ENCODE peak calls at places on chromosomes 11 and 22, in seven cellular contexts. L, Z, W, K, M, C and V are unnamed samples. For H3K36me3, the result is how much of the 10 kb centered on the place peaks cover.

GRCh38 chr11:115194798-115195101 is 309.5 kb downstream of the CADM1 start:
- DNase-seq in L (no peak), Z (no peak), W (no peak), K (no peak), M (no peak), C (no peak), V (no peak)

GRCh38 chr11:69014084-69014935 is 1.3 kb upstream of the MRGPRF start:
- DNase-seq in L (peak), Z (peak), W (peak), K (no peak), M (no peak), C (peak), V (peak)

GRCh38 chr11:134037093-134037908 is 31.6 kb upstream of the JAM3 start:
- DNase-seq in L (peak), Z (peak), W (peak), K (peak), M (peak), C (peak), V (peak)

GRCh38 chr22:46070722-46071450 is 79.4 kb upstream of the PPARA start:
- DNase-seq in L (peak), Z (peak), W (peak), K (no peak), M (peak), C (peak), V (peak)

GRCh38 chr11:13384837-13385417 is 78.1 kb downstream of the BTBD10 start:
- DNase-seq in L (peak), Z (no peak), W (no peak), K (peak), M (peak), C (no peak), V (peak)

GRCh38 chr22:37930270-37930951 is 23.0 kb downstream of the C22orf23 start:
- DNase-seq in L (no peak), Z (no peak), W (no peak), K (no peak), M (no peak), C (peak), V (peak)

GRCh38 chr11:34030386-34030785 is 21.1 kb upstream of the CAPRIN1 start:
- DNase-seq in L (no peak), Z (no peak), W (no peak), K (no peak), M (peak), C (no peak), V (no peak)

GRCh38 chr11:120519474-120519873 is 7.9 kb downstream of the GRIK4 start:
- DNase-seq in L (no peak), Z (no peak), W (no peak), K (no peak), M (no peak), C (no peak), V (no peak)

GRCh38 chr11:118033443-118033842 is 43.4 kb upstream of the TMPRSS4 start:
- DNase-seq in L (no peak), Z (no peak), W (no peak), K (no peak), M (no peak), C (no peak), V (no peak)

GRCh38 chr11:46404476-46405017 is 13.0 kb upstream of the CHRM4 start:
- DNase-seq in L (no peak), Z (no peak), W (no peak), K (no peak), M (no peak), C (peak), V (no peak)

GRCh38 chr22:24437820-24438328 is 10.5 kb downstream of the ADORA2A start:
- DNase-seq in L (no peak), Z (no peak), W (no peak), K (no peak), M (peak), C (peak), V (no peak)

GRCh38 chr11:15370774-15371173 is 256.1 kb downstream of the INSC start:
- DNase-seq in L (no peak), Z (no peak), W (no peak), K (no peak), M (no peak), C (no peak), V (no peak)

GRCh38 chr11:110148775-110149744 is 55.9 kb downstream of the ZC3H12C start:
- DNase-seq in L (no peak), Z (no peak), W (no peak), K (peak), M (peak), C (no peak), V (no peak)

GRCh38 chr11:9405721-9406120 is 21.3 kb downstream of the IPO7 start:
- DNase-seq in L (no peak), Z (no peak), W (no peak), K (no peak), M (no peak), C (no peak), V (no peak)

GRCh38 chr22:44889233-44889878 is 120.4 kb downstream of the PHF21B start:
- DNase-seq in L (no peak), Z (peak), W (no peak), K (no peak), M (no peak), C (peak), V (peak)

GRCh38 chr11:62108017-62108750 is 15.6 kb upstream of the INCENP start:
- DNase-seq in L (peak), Z (no peak), W (no peak), K (peak), M (peak), C (no peak), V (peak)
- H3K36me3 ChIP-seq in L (under half), Z (under half), W (under half), K (under half), M (under half), C (under half), V (under half)

DNA sequence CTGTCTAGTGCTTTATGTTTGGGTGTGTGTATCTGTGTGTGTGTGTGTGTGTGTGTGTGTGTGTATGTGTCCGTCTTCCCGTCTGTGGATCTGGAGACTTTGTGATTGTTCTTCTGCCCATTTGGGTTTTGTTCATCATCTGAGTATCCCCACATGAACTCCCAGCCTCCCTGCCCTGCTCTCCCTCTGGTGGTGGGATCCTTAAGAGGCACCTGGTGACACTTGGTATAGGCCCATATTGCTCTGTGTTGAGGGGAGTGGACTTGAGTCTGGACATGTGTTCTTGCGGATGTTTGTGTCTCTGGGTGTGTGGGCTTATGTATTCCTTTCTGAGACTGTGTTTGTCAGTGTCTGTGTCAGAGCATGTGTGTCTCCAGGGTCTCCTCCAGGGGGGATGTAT is 15.3 kb downstream of the RCOR2 start:
- DNase-seq in L (no peak), Z (no peak), W (no peak), K (no peak), M (no peak), C (no peak), V (no peak)
- H3K36me3 ChIP-seq in L (half or more), Z (under half), W (half or more), K (under half), M (under half), C (half or more), V (under half)

GRCh38 chr11:71446150-71446549 is 2.0 kb downstream of the DHCR7 start:
- DNase-seq in L (no peak), Z (no peak), W (no peak), K (no peak), M (no peak), C (no peak), V (no peak)
- H3K36me3 ChIP-seq in L (under half), Z (under half), W (under half), K (under half), M (under half), C (under half), V (under half)

DNA sequence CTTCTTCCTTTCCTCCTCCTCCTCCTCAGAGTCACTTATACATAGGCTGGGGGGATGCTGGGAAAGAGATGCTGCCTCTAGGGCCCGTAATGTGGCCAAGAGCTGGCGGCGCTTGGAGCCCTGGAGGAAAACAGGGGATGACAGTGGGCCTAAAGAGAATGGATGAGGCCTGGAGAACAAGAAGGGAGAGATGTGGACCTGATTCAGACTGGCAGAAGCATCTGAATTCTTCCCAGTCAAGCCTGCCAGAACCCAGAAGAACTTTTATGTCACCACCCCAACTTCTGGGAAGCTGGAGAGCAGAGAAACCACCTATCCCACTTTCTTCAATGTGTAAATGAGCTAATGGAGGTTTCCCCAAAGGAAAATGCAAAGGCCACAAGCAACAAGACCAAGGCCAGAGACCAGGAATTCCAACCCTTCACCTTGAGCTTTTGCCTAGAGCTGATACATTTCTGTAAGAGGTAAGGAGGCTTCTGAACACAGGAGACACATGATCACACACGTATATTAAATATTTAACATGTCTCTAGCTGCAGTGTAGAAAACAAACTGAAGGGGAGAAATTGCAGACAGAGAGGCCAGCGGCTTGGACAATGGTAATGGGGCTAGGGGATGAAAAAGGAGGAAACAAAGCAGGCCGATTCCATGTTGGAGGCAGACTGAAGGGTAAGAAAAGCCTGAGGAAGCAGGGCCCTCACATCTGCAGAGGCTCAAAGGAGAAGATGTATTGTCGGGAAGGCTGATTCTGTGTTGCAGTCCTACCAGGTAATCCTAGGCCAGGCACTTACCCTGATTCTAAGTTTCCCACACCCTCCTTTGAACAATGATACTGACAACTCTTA is 1.1 kb downstream of the RRP8 start:
- DNase-seq in L (no peak), Z (no peak), W (no peak), K (no peak), M (no peak), C (no peak), V (peak)
- H3K36me3 ChIP-seq in L (under half), Z (under half), W (under half), K (under half), M (under half), C (under half), V (under half)

GRCh38 chr11:67230886-67231285 is 35.4 kb upstream of the GRK2 start:
- DNase-seq in L (no peak), Z (no peak), W (no peak), K (no peak), M (no peak), C (no peak), V (no peak)
- H3K36me3 ChIP-seq in L (under half), Z (under half), W (half or more), K (under half), M (under half), C (under half), V (under half)

DNA sequence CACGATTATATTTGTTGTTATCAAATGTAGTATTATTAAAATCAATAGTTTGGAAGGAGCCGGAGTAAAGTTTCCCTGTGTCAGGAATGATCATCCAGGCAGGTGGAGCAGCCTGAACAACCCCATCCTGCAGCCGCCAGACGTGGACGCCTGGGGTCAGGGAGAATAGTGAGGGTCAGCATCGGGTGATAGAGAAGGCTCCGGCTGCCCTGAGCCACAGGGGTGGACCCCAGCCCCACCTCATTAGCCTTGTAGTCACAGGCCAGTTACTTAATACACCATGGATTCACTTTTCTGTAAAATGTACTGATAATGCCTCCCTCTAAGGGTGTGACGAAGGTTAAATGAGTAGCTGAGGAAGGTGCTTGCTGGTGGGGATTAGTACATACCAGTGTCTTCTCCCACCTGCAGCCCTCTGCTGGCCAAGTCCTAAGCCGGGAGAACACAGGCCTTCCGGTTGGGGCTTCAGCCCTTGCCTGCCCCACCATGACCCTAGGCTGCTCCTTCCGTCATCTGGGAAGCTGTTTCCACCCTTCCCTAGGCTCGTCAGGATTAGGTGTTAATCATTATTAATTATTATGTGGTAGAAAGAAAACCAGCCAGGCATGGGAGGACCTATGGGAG is 14.9 kb downstream of the TMEM121B start:
- DNase-seq in L (no peak), Z (no peak), W (no peak), K (no peak), M (no peak), C (no peak), V (peak)
- H3K36me3 ChIP-seq in L (under half), Z (under half), W (under half), K (under half), M (under half), C (under half), V (under half)

GRCh38 chr11:123187221-123187620 is 7.8 kb downstream of the CLMP start:
- DNase-seq in L (no peak), Z (no peak), W (no peak), K (no peak), M (no peak), C (no peak), V (no peak)
- H3K36me3 ChIP-seq in L (under half), Z (under half), W (under half), K (under half), M (under half), C (under half), V (under half)

DNA sequence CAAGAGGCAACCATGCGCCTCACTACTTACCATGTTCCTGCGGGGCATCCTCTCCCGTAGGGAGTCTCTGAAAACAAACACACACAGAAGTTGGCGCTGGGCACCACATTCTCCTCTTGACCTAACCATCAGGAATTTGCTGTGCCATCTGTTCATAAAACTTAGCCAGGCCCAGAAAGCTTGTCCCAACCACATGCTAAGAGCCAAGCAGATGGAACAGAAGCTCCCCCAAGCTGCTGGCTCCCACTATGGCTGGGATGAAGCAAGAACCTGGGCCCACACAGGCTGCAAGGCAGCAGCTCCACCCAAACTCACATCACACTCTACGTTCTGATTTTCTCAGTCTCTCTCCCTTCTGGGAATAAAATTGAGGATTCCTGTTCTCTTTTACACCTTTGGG is 17.4 kb downstream of the HPS4 start:
- DNase-seq in L (no peak), Z (no peak), W (no peak), K (no peak), M (no peak), C (no peak), V (no peak)
- H3K36me3 ChIP-seq in L (half or more), Z (under half), W (half or more), K (under half), M (under half), C (under half), V (under half)